ENCODE peak calls at places on chromosomes 6 and 20, in eight cellular contexts. I, L, J, Y, O, K, F and N are unnamed samples.

GRCh38 chr6:42103753-42104094 is 38.7 kb downstream of the C6orf132 start:
- DNase-seq in L (no peak), Y (no peak), I (no peak), J (no peak), O (no peak), K (no peak), F (no peak), N (no peak)

GRCh38 chr6:111952821-111953535 is 79.7 kb upstream of the FYN start:
- DNase-seq in J (no peak), I (no peak), O (no peak), L (no peak), F (peak), Y (no peak), K (no peak), N (no peak)

GRCh38 chr6:134436281-134436815 is 118.4 kb upstream of the SGK1 start:
- DNase-seq in Y (no peak), K (peak), J (no peak), F (peak), O (peak), I (peak), L (no peak), N (peak)

GRCh38 chr6:121319112-121319553 is 15.1 kb downstream of the TBC1D32 start:
- DNase-seq in K (peak), I (no peak), Y (no peak), L (no peak), F (peak), O (no peak), J (no peak), N (no peak)

GRCh38 chr6:137872071-137872470 is 5.0 kb downstream of the TNFAIP3 start:
- DNase-seq in F (no peak), K (no peak), L (no peak), I (no peak), O (no peak), J (no peak), Y (no peak), N (no peak)

GRCh38 chr6:32623693-32624092 is 13.5 kb upstream of the HLA-DQA1 start:
- DNase-seq in L (no peak), Y (no peak), K (no peak), F (no peak), O (no peak), J (no peak), I (no peak), N (no peak)

GRCh38 chr20:11906626-11907480 is 10.8 kb upstream of the BTBD3 start:
- DNase-seq in O (no peak), I (no peak), Y (no peak), K (no peak), J (no peak), L (no peak), F (no peak), N (no peak)

GRCh38 chr20:50321797-50322480 is 131.3 kb downstream of the CEBPB start:
- DNase-seq in K (no peak), Y (no peak), I (no peak), F (peak), L (no peak), O (no peak), J (no peak), N (no peak)

GRCh38 chr20:32483351-32484220 is 101.5 kb downstream of the NOL4L start:
- DNase-seq in K (peak), Y (peak), L (peak), F (peak), I (peak), O (peak), J (peak), N (peak)

GRCh38 chr6:122449084-122449483 is 22.5 kb downstream of the SERINC1 start:
- DNase-seq in O (no peak), L (no peak), F (no peak), Y (no peak), K (no peak), I (no peak), J (no peak), N (no peak)

GRCh38 chr6:41167173-41167963 is 4.5 kb upstream of the TREM2 start:
- DNase-seq in O (peak), I (no peak), J (peak), K (peak), Y (peak), F (peak), L (peak), N (no peak)

GRCh38 chr20:37262516-37262915 is 902 bp upstream of the GHRH start:
- DNase-seq in F (no peak), K (no peak), Y (no peak), J (no peak), O (no peak), L (no peak), I (no peak), N (no peak)

GRCh38 chr20:61126369-61127195 is 125.5 kb upstream of the CDH4 start:
- DNase-seq in K (no peak), O (no peak), I (no peak), L (no peak), F (no peak), J (no peak), Y (no peak), N (no peak)

GRCh38 chr6:46486186-46486585 is 5.1 kb downstream of the RCAN2 start:
- DNase-seq in I (no peak), O (no peak), L (no peak), J (no peak), F (no peak), Y (no peak), K (peak), N (no peak)

GRCh38 chr6:140966676-140967075 is 1166.0 kb upstream of the GJE1 start:
- DNase-seq in L (no peak), J (no peak), K (no peak), O (no peak), F (no peak), I (no peak), Y (no peak), N (no peak)

GRCh38 chr6:27314046-27314445 is 2.0 kb upstream of the POM121L2 start:
- DNase-seq in L (no peak), Y (no peak), F (no peak), I (no peak), O (no peak), J (no peak), K (no peak), N (no peak)

GRCh38 chr6:27311806-27312145 is 297 bp downstream of the POM121L2 start:
- DNase-seq in J (no peak), Y (no peak), I (no peak), K (no peak), F (no peak), L (peak), O (no peak), N (no peak)

GRCh38 chr6:27312146-27312949 is at the start of gene POM121L2:
- DNase-seq in J (peak), L (peak), F (peak), K (peak), I (peak), Y (peak), O (peak), N (peak)

DNA sequence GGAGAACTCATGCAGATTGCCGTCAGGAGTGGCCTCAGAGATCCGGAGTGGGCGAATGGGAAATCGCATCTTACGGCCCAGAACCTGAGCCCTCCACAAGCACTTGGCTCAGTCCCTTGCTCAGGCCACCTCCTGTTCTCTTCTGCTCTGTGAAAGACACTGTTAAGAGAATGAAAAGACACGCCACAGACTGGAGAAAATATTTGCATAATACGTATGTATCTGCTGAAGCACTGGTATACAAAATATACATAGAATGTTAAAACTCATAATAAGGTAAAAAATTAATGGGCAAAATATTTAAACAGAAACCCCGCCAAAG is 838 bp upstream of the POM121L2 start:
- DNase-seq in K (no peak), O (no peak), L (no peak), J (no peak), I (no peak), F (no peak), Y (no peak), N (no peak)
- TF ChIP-seq CTCF in K (no peak), O (no peak), L (no peak), J (peak), I (peak), F (no peak), Y (no peak), N (no peak)

GRCh38 chr6:147774856-147775255 is 266.4 kb downstream of the SAMD5 start:
- DNase-seq in Y (no peak), I (no peak), L (no peak), O (no peak), K (no peak), F (no peak), J (no peak), N (no peak)
- TF ChIP-seq CTCF in Y (peak), I (peak), L (no peak), O (peak), K (no peak), F (no peak), J (peak), N (no peak)

GRCh38 chr6:88472731-88473130 is 306.6 kb upstream of the CNR1 start:
- DNase-seq in F (no peak), O (no peak), L (no peak), I (no peak), K (no peak), J (no peak), Y (no peak), N (no peak)

GRCh38 chr6:88474720-88475119 is 308.6 kb upstream of the CNR1 start:
- DNase-seq in I (no peak), J (no peak), K (no peak), L (no peak), F (no peak), O (no peak), Y (no peak), N (no peak)

GRCh38 chr6:88473622-88474021 is 307.5 kb upstream of the CNR1 start:
- DNase-seq in Y (no peak), K (no peak), J (no peak), I (no peak), F (no peak), L (no peak), O (no peak), N (no peak)

GRCh38 chr6:88477411-88477810 is 311.3 kb upstream of the CNR1 start:
- DNase-seq in F (no peak), L (no peak), O (no peak), K (no peak), Y (no peak), I (no peak), J (no peak), N (no peak)

DNA sequence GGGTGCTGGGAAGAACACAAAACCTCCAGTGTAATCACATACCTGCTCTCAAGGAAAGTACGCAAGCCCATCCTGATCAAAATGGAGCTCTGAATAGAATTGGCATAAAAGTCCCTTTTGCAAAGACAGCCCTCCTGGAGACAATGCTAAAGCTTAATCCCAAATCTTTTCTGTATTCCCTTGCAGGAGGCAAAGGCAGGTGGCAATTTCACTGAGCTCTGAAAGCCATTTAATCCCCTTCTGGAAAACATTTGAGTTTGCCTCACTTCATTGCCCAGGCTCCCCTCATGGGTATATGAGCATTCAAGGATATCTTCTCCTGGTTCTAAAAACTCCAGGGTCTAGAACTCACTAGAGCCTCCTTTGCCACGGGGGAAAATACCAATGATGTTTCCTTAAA is 310.2 kb upstream of the CNR1 start:
- DNase-seq in F (no peak), Y (peak), O (no peak), K (no peak), L (no peak), J (no peak), I (no peak), N (no peak)
- TF ChIP-seq CTCF in F (no peak), Y (no peak), O (no peak), K (no peak), L (no peak), J (no peak), I (no peak), N (no peak)

GRCh38 chr6:35327349-35328027 is 14.9 kb upstream of the PPARD start:
- DNase-seq in O (peak), L (peak), F (peak), J (peak), Y (peak), I (peak), K (peak), N (peak)
- TF ChIP-seq CTCF in O (peak), L (peak), F (peak), J (peak), Y (peak), I (peak), K (peak), N (peak)

DNA sequence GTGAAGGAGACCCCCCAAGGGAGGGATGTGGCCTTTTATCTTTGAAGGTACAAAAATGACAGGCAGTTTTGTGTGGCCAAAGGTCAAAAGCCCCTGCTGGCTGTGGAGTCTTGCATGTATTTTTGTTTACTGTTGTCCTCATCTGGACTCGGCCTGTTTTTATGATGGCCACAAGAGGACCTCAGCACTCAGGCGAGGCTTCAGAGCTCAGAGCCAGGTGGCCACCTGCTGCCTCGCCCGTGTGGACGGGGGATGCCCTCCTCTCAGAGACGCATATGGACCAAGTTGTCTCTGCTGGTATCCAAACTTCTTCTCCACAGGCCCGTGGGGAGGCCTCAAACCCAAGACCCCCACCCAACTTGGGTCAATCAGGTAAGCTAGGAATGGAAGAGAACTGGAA is 118.2 kb downstream of the DACT2 start:
- DNase-seq in I (no peak), K (no peak), L (no peak), O (no peak), J (no peak), Y (peak), F (no peak), N (no peak)
- TF ChIP-seq CTCF in I (no peak), K (no peak), L (peak), O (no peak), J (peak), Y (peak), F (no peak), N (no peak)

GRCh38 chr6:2695464-2696095 is 55.1 kb downstream of the MYLK4 start:
- DNase-seq in J (no peak), L (no peak), F (peak), I (peak), O (no peak), Y (no peak), K (no peak), N (peak)
- TF ChIP-seq CTCF in J (peak), L (peak), F (peak), I (peak), O (peak), Y (peak), K (peak), N (peak)

DNA sequence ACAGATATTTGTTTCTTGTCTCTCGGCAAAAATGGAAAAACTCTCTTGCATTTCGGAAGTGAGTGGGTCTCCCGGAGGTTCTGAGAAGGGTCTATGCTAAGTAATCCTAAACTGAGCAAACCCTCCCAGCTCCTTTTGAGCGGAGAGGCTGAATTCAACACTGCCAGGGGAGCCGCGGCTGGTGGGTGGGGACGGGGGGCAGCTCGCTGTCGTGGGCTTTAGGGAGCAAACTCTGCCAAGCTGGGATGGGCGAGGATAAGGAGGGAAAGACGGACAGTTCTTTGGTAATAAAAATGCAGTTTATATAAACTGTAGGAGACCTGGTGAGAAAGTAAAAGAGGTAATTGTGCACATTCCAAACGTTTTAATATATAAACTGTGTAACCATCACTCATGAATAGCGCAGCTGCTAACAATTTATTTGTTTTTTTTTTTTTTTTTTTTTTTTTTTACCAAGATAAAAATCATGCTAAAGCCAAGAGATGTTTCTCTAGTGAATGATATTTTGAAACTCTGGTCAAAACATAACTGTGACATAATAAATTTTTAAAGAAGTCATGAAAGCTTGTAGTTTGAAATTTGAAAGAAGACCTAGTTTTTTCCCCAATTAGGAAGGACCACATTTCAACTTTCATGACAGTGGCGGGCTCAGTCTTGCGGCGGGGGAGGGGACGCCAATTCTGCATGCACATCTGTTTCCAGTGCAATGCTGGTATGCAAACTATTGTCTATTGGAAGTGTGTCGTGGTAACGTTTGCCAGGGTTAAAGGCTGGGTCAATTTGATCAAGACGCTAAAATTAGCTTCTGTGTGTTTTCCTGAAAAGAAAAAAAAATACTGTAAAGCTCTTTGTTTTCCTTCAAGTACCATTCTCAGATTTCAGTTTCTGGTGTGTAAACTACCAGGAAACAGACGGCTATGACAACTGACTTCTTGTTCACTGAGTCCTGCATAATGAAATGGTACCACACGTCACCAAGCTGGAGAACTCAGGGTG is 211.8 kb downstream of the FOXC1 start:
- DNase-seq in I (no peak), O (peak), Y (no peak), K (peak), L (peak), J (peak), F (peak), N (no peak)
- TF ChIP-seq CTCF in I (no peak), O (no peak), Y (no peak), K (no peak), L (no peak), J (no peak), F (no peak), N (no peak)

GRCh38 chr6:124881898-124882579 is 80.2 kb upstream of the RNF217 start:
- DNase-seq in K (peak), J (no peak), O (peak), Y (no peak), F (peak), I (no peak), L (no peak), N (no peak)
- TF ChIP-seq CTCF in K (no peak), J (peak), O (peak), Y (no peak), F (no peak), I (no peak), L (no peak), N (no peak)

GRCh38 chr6:38996676-38997075 is 51.9 kb upstream of the GLP1R start:
- DNase-seq in L (no peak), Y (no peak), F (no peak), K (no peak), O (no peak), J (no peak), I (no peak), N (no peak)

GRCh38 chr6:39003072-39003471 is 45.5 kb upstream of the GLP1R start:
- DNase-seq in I (no peak), K (no peak), F (no peak), O (no peak), Y (peak), J (peak), L (peak), N (no peak)

GRCh38 chr6:38997128-38997761 is 51.3 kb upstream of the GLP1R start:
- DNase-seq in J (peak), Y (peak), F (peak), L (peak), I (peak), O (peak), K (no peak), N (peak)
- TF ChIP-seq CTCF in J (peak), Y (peak), F (peak), L (peak), I (peak), O (peak), K (peak), N (peak)